ENCODE peak calls at places on chromosomes 2 and 18, in five cellular contexts. X, I, B, Z and E are unnamed samples. For H3K4me1, the result is how much of the 10 kb centered on the place peaks cover.

GRCh38 chr2:20677301-20678176 is 10.6 kb downstream of the GDF7 start:
- DNase-seq in X (no peak), I (no peak), B (peak), Z (no peak), E (no peak)

GRCh38 chr2:8551622-8552074 is 130.2 kb upstream of the ID2 start:
- DNase-seq in X (no peak), I (peak), B (no peak), Z (no peak), E (no peak)

GRCh38 chr2:65420712-65421431 is 11.5 kb downstream of the SPRED2 start:
- DNase-seq in X (peak), I (no peak), B (peak), Z (peak), E (peak)

GRCh38 chr2:7825591-7826312 is 856.1 kb upstream of the ID2 start:
- DNase-seq in X (no peak), I (no peak), B (no peak), Z (no peak), E (no peak)

GRCh38 chr2:212914392-212914791 is 237.0 kb downstream of the IKZF2 start:
- DNase-seq in X (no peak), I (no peak), B (no peak), Z (no peak), E (no peak)

GRCh38 chr2:131588152-131588873 is 60.6 kb downstream of the CCDC74A start:
- DNase-seq in X (no peak), I (no peak), B (no peak), Z (no peak), E (no peak)

GRCh38 chr2:237695201-237695780 is 67.9 kb downstream of the LRRFIP1 start:
- DNase-seq in X (peak), I (no peak), B (peak), Z (no peak), E (peak)

GRCh38 chr2:98009887-98010760 is 14.4 kb upstream of the TMEM131 start:
- DNase-seq in X (peak), I (no peak), B (no peak), Z (no peak), E (no peak)

GRCh38 chr2:29269095-29270090 is 154.2 kb downstream of the CLIP4 start:
- DNase-seq in X (no peak), I (no peak), B (no peak), Z (no peak), E (no peak)

GRCh38 chr2:149164296-149164695 is 125.8 kb downstream of the LYPD6B start:
- DNase-seq in X (no peak), I (no peak), B (no peak), Z (no peak), E (no peak)

GRCh38 chr2:129252781-129253460 is 726.5 kb upstream of the RAB6C start:
- DNase-seq in X (peak), I (no peak), B (no peak), Z (no peak), E (no peak)

GRCh38 chr2:108616731-108617161 is 82.5 kb downstream of the LIMS1 start:
- DNase-seq in X (no peak), I (no peak), B (peak), Z (no peak), E (no peak)

GRCh38 chr2:227870710-227871374 is 589 bp upstream of the DAW1 start:
- DNase-seq in X (peak), I (no peak), B (peak), Z (no peak), E (peak)

GRCh38 chr2:237456200-237456731 is 30.8 kb upstream of the MLPH start:
- DNase-seq in X (peak), I (peak), B (no peak), Z (peak), E (no peak)

GRCh38 chr2:11657646-11658045 is 12.3 kb downstream of the NTSR2 start:
- DNase-seq in X (no peak), I (no peak), B (no peak), Z (no peak), E (no peak)

GRCh38 chr2:36059684-36060083 is 295.9 kb upstream of the CRIM1 start:
- DNase-seq in X (no peak), I (no peak), B (peak), Z (no peak), E (peak)

GRCh38 chr2:8256888-8257287 is 425.0 kb upstream of the ID2 start:
- DNase-seq in X (no peak), I (no peak), B (no peak), Z (no peak), E (no peak)

DNA sequence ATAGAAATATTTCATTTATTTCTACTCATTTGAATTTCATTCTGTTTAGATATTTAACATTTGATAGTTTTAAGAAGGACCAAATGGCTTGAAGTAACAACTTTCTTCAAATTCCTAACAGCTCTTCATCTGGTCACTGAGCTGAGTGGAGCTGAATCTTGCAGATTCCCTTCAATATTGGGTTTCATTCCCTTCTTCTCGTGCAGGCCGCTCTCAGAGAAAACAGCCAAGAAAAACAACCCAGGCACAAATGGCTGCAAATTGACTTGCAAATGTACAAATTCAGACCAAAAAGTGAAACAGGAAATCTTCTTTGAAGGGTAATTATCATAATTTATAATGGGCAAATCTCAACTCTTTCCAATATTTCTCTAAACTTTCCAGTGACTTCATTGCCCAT is 30.3 kb upstream of the GCG start:
- DNase-seq in X (no peak), I (no peak), B (no peak), Z (no peak), E (no peak)
- H3K4me3 ChIP-seq in X (no peak), I (no peak), B (no peak), Z (no peak), E (no peak)

GRCh38 chr2:60992985-60993392 is 24.5 kb upstream of the PEX13 start:
- DNase-seq in X (no peak), I (no peak), B (no peak), Z (no peak), E (peak)
- H3K27ac ChIP-seq in X (no peak), I (no peak), B (no peak), Z (peak), E (peak)

GRCh38 chr18:9772847-9773677 is 65.0 kb downstream of the RAB31 start:
- DNase-seq in X (no peak), I (no peak), B (no peak), Z (no peak), E (no peak)

GRCh38 chr18:9771261-9771976 is 63.3 kb downstream of the RAB31 start:
- DNase-seq in X (peak), I (peak), B (peak), Z (peak), E (peak)

GRCh38 chr18:9774150-9774549 is 66.0 kb downstream of the RAB31 start:
- DNase-seq in X (no peak), I (no peak), B (no peak), Z (no peak), E (no peak)

GRCh38 chr18:9775172-9775571 is 67.1 kb downstream of the RAB31 start:
- DNase-seq in X (peak), I (no peak), B (no peak), Z (no peak), E (no peak)

GRCh38 chr18:9771977-9772660 is 64.0 kb downstream of the RAB31 start:
- DNase-seq in X (no peak), I (no peak), B (no peak), Z (no peak), E (no peak)
- H3K4me1 ChIP-seq in X (under half), I (under half), B (under half), Z (under half), E (under half)

GRCh38 chr2:219385958-219386520 is 1.7 kb downstream of the DNPEP start:
- DNase-seq in X (no peak), I (peak), B (no peak), Z (peak), E (no peak)
- H3K4me3 ChIP-seq in X (no peak), I (no peak), B (no peak), Z (no peak), E (no peak)

DNA sequence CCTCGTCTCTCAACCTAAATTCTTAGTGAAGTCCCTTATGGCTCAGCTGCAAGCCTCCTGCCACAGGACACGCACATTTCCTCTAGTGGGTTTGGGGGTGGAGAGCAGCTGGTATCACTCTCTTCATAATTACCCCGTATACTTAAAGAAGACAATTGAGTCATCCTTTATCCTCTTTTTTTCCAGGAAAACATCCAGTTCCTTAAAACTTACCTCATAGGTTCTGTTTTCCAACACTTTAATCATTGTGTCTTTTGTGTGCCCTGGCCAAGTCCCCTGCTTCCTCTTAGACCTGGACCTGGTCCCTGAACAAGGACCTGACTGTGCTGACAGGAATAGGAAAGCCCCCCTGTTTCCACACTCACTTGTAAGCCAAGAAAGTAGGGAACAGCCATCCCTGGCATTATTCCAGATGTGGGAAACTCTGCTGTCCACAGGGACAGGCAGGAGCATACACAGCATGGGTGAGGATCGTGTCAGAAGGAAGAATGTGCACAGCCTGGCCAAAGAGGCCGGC is 42.3 kb upstream of the MYO1B start:
- DNase-seq in X (peak), I (no peak), B (no peak), Z (no peak), E (peak)
- H3K27ac ChIP-seq in X (no peak), I (no peak), B (no peak), Z (no peak), E (no peak)

GRCh38 chr18:76567835-76568445 is 72.9 kb upstream of the ZNF516 start:
- DNase-seq in X (no peak), I (no peak), B (no peak), Z (no peak), E (no peak)
- H3K4me1 ChIP-seq in X (under half), I (under half), B (under half), Z (under half), E (under half)